ENCODE peak calls at places on chromosome 15, in seven cellular contexts. L is H54, V is NB4, G is adrenal gland, S is stomach, Y is heart left ventricle, U is esophagus muscularis mucosa. W is an unnamed sample.

GRCh38 chr15:85154061-85154460 is 172.4 kb downstream of the PDE8A start:
- DNase-seq in L (no peak), V (no peak), G (no peak), S (no peak), Y (no peak), U (no peak), W (no peak)

GRCh38 chr15:45402955-45403892 is 24.9 kb upstream of the GATM start:
- DNase-seq in L (peak), V (peak), G (peak), S (peak), Y (peak), U (no peak), W (peak)

GRCh38 chr15:62363913-62364312 is 198.8 kb upstream of the C2CD4B start:
- DNase-seq in L (no peak), V (no peak), G (no peak), S (no peak), Y (no peak), U (no peak), W (no peak)

GRCh38 chr15:93024716-93025624 is 64.0 kb downstream of the RGMA start:
- DNase-seq in L (no peak), V (no peak), G (no peak), S (no peak), Y (no peak), U (no peak), W (no peak)

GRCh38 chr15:84747423-84748273 is 744 bp upstream of the ZNF592 start:
- DNase-seq in L (peak), V (peak), G (peak), S (peak), Y (peak), U (peak), W (peak)

GRCh38 chr15:25848769-25849430 is 14.2 kb downstream of the ATP10A start:
- DNase-seq in L (no peak), V (no peak), G (no peak), S (no peak), Y (no peak), U (no peak), W (no peak)

GRCh38 chr15:60696523-60696859 is 217.5 kb upstream of the ICE2 start:
- DNase-seq in L (no peak), V (no peak), G (no peak), S (no peak), Y (no peak), U (no peak), W (no peak)

GRCh38 chr15:90271459-90272166 is 6.1 kb downstream of the NGRN start:
- DNase-seq in L (no peak), V (no peak), G (no peak), S (no peak), Y (no peak), U (no peak), W (no peak)

GRCh38 chr15:85579957-85580694 is 199.7 kb downstream of the AKAP13 start:
- DNase-seq in L (no peak), V (peak), G (no peak), S (peak), Y (peak), U (no peak), W (no peak)

GRCh38 chr15:74988007-74988800 is 7.2 kb upstream of the SCAMP5 start:
- DNase-seq in L (no peak), V (peak), G (peak), S (peak), Y (peak), U (no peak), W (peak)

GRCh38 chr15:67882487-67883227 is 42.8 kb upstream of the RNU6-1 start:
- DNase-seq in L (no peak), V (peak), G (no peak), S (no peak), Y (no peak), U (peak), W (peak)

GRCh38 chr15:61518191-61518950 is 289.3 kb upstream of the RORA start:
- DNase-seq in L (no peak), V (no peak), G (no peak), S (no peak), Y (no peak), U (no peak), W (no peak)

GRCh38 chr15:96356494-96357455 is 26.3 kb downstream of the NR2F2 start:
- DNase-seq in L (peak), V (peak), G (peak), S (peak), Y (peak), U (no peak), W (peak)

GRCh38 chr15:70025413-70026296 is 72.1 kb downstream of the TLE3 start:
- DNase-seq in L (no peak), V (no peak), G (no peak), S (no peak), Y (no peak), U (no peak), W (no peak)

GRCh38 chr15:44710236-44711088 is 661 bp downstream of the PATL2 start:
- DNase-seq in L (no peak), V (peak), G (no peak), S (peak), Y (peak), U (no peak), W (peak)

GRCh38 chr15:46786886-46787285 is 930.4 kb upstream of the SEMA6D start:
- DNase-seq in L (no peak), V (no peak), G (no peak), S (no peak), Y (no peak), U (no peak), W (no peak)

GRCh38 chr15:85785887-85786777 is 8.6 kb downstream of the KLHL25 start:
- DNase-seq in L (peak), V (peak), G (peak), S (no peak), Y (no peak), U (no peak), W (no peak)

GRCh38 chr15:85543741-85544155 is 163.3 kb downstream of the AKAP13 start:
- DNase-seq in L (no peak), V (peak), G (peak), S (peak), Y (peak), U (peak), W (no peak)

GRCh38 chr15:92711457-92711831 is 55.9 kb upstream of the FAM174B start:
- DNase-seq in L (no peak), V (no peak), G (no peak), S (no peak), Y (no peak), U (no peak), W (no peak)

GRCh38 chr15:57248074-57248473 is 128.2 kb upstream of the CGNL1 start:
- DNase-seq in L (no peak), V (no peak), G (no peak), S (no peak), Y (no peak), U (no peak), W (no peak)

GRCh38 chr15:28875461-28875965 is 10.3 kb upstream of the APBA2 start:
- DNase-seq in L (no peak), V (no peak), G (no peak), S (no peak), Y (no peak), U (no peak), W (no peak)

GRCh38 chr15:30941520-30941919 is 37.8 kb downstream of the FAN1 start:
- DNase-seq in L (no peak), V (no peak), G (no peak), S (no peak), Y (no peak), U (no peak), W (no peak)

GRCh38 chr15:55829826-55830225 is 86.9 kb upstream of the PRTG start:
- DNase-seq in L (no peak), V (peak), G (no peak), S (no peak), Y (no peak), U (no peak), W (no peak)

GRCh38 chr15:88610756-88611231 is 10.3 kb upstream of the AEN start:
- DNase-seq in L (peak), V (peak), G (no peak), S (no peak), Y (no peak), U (no peak), W (no peak)

GRCh38 chr15:92845109-92845508 is 55.0 kb upstream of the CHD2 start:
- DNase-seq in L (no peak), V (peak), G (no peak), S (no peak), Y (no peak), U (no peak), W (peak)

GRCh38 chr15:85417276-85417675 is 36.9 kb downstream of the AKAP13 start:
- DNase-seq in L (no peak), V (no peak), G (no peak), S (no peak), Y (no peak), U (no peak), W (no peak)

GRCh38 chr15:52493968-52494367 is 34.7 kb downstream of the MYO5A start:
- DNase-seq in L (no peak), V (no peak), G (no peak), S (no peak), Y (no peak), U (no peak), W (no peak)

GRCh38 chr15:89104172-89104564 is 15.9 kb downstream of the ABHD2 start:
- DNase-seq in L (no peak), V (no peak), G (no peak), S (no peak), Y (peak), U (no peak), W (no peak)

GRCh38 chr15:89003865-89004725 is 84.2 kb upstream of the ABHD2 start:
- DNase-seq in L (no peak), V (peak), G (no peak), S (no peak), Y (peak), U (no peak), W (peak)

GRCh38 chr15:38212759-38213158 is 39.9 kb upstream of the SPRED1 start:
- DNase-seq in L (no peak), V (no peak), G (no peak), S (no peak), Y (no peak), U (no peak), W (no peak)

DNA sequence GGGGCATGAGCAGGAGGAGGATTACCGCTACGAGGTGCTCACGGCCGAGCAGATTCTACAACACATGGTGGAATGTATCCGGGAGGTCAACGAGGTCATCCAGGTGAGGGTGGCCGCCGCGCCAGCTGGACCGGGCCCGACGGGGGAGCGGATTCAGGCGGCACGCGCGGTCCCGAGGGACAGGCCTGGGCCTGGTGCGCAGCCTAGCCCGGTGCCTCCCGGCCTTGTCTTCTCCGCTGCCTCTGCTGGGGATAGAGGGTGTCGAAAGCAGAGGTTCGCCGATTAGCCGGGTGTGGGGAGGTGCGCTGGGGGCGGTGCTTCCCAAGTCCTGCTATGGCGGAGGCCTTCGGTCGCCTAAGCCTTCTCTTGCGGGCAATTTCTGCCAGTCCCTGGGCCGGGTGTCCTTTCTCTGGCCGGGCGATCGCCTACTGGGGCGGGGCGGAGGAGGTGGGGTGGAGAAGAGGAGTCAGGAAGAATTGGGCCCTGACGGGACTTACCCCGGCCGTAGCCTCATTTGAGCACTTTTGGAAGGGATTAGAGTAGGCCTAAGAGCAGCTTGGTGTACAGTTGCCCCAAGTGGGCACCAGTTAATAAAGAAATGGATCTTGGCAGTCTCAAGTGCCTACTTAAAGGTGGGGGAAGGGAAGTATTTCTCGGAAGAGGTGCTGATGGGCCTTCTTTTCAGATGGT is 927 bp downstream of the ARIH1 start:
- DNase-seq in L (peak), V (peak), G (peak), S (peak), Y (peak), U (peak), W (peak)
- TF ChIP-seq POLR2A in L (peak), V (peak), G (peak), S (peak), Y (peak), U (peak), W (peak)

GRCh38 chr15:59322056-59322755 is 50.5 kb downstream of the MYO1E start:
- DNase-seq in L (no peak), V (no peak), G (no peak), S (no peak), Y (no peak), U (no peak), W (no peak)

GRCh38 chr15:59315914-59316428 is 56.7 kb downstream of the MYO1E start:
- DNase-seq in L (no peak), V (no peak), G (no peak), S (no peak), Y (no peak), U (no peak), W (no peak)

GRCh38 chr15:59326856-59327255 is 45.8 kb downstream of the MYO1E start:
- DNase-seq in L (no peak), V (no peak), G (no peak), S (no peak), Y (no peak), U (no peak), W (no peak)

GRCh38 chr15:59317211-59317610 is 55.5 kb downstream of the MYO1E start:
- DNase-seq in L (no peak), V (no peak), G (no peak), S (no peak), Y (no peak), U (no peak), W (no peak)

DNA sequence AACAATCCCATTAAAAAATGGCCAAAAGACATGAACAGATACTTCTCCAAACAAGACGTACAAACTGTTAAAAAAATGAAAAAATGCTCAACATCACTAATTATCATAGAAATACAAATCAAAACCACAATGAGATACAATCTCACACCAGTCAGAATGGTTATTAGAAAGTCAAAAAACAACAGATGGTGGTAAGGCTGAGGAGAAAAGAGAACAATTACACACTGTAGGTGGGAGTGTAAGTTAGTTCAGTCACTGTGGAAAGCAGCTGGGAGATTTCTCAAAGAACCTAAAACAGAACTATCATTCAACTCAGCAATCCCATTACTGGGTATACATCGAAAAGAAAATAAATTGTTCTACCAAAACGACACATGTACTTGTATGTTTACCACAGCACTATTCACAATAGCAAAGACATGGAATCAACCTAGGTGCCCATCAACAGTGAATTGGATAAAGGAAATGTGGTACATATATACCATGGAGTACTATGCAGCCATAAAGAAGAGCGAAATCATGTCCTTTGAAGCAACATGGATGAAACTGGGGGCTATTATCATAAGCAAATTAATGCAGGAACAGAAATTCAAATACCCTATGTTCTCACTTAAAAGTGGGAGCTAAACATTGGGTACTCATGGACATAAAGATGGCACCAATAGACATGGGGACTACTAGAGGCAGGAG is 51.5 kb downstream of the MYO1E start:
- DNase-seq in L (no peak), V (no peak), G (no peak), S (no peak), Y (no peak), U (no peak), W (no peak)
- TF ChIP-seq POLR2A in L (no peak), V (no peak), G (no peak), S (no peak), Y (no peak), U (no peak), W (no peak)

GRCh38 chr15:48810414-48811324 is at the start of gene CEP152:
- DNase-seq in L (peak), V (peak), G (peak), S (peak), Y (peak), U (peak), W (peak)
- TF ChIP-seq POLR2A in L (peak), V (peak), G (peak), S (no peak), Y (peak), U (no peak), W (peak)

DNA sequence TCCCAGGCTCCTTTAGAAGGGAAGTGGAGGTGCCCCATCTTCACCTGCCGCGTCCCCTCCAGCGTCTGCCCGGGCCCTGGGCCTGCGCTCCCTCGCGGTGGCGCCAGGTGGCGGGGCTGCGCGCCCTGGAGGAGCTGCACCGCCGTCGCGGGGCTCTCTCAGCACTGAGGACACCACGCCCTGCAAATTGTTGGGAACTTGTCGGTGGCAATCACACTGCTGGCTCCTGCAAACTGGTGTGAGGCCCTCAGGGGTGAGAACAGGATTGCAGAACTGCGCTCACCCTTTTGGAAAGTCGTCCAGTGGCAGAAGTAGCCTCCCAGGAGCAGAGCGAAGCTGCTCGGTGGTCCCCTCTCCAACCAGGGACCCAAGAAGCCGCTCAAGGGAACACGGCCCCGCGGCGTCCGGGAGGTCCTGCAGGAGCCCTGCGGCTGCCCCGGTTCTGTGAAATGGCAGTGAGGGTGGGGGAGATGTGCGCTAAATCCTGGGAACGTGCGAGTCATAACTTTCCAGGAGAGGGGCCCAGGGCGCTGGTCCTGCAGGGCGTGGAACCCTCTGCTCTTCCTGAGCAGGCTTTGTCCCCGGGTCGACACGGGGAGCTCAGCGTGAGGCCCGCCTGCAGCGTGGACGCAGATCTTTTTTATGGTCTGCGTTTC is 995 bp upstream of the LRRK1 start:
- DNase-seq in L (peak), V (peak), G (peak), S (peak), Y (peak), U (no peak), W (peak)
- TF ChIP-seq POLR2A in L (peak), V (peak), G (no peak), S (no peak), Y (no peak), U (no peak), W (no peak)

DNA sequence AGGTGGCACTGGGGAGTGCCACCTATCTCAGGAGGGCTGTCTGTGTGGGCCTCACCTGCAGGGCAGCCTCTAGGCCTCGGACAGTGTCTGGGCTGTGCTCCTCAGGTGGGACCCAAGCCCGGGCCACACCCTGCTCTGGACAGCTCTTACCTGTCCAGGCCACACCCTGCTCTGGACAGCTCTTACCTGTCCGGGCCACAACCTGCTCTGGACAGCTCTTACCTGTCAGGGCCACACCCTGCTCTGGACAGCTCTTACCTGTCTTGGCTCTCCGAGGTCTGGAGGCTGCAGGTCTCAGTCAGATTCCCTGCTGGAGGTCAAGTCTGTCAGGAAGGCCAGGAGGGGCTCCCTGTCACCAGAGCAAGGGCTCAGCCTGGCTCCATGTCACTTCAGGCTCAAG is 80.6 kb downstream of the LINGO1 start:
- DNase-seq in L (no peak), V (no peak), G (no peak), S (no peak), Y (no peak), U (no peak), W (no peak)
- TF ChIP-seq POLR2A in L (no peak), V (no peak), G (no peak), S (no peak), Y (no peak), U (no peak), W (no peak)

W was measured in erythroblast.